ENCODE peak calls at places on chromosomes 13 and 19, in five cellular contexts. U is NB4, M is fibroblast of pulmonary artery, D is RWPE1, X is lower leg skin. O is an unnamed sample.
A peak's percentile ranks its signal among the peaks of the same experiment; 100 is the strongest.

GRCh38 chr19:42281175-42282035 is 12.4 kb downstream of the CIC start:
- DNase-seq in U (peak; percentile 67), M (peak; percentile 61), X (peak; percentile 96), D (peak; percentile 56), O (peak; percentile 41)

GRCh38 chr19:46015961-46016425 is 6.9 kb downstream of the PGLYRP1 start:
- DNase-seq in M (no peak), U (peak; percentile 7), X (no peak), D (no peak), O (no peak)

GRCh38 chr13:42820450-42820849 is 39.1 kb downstream of the FAM216B start:
- DNase-seq in M (peak; percentile 63), D (no peak), X (no peak), U (no peak), O (no peak)

GRCh38 chr13:36715841-36716240 is 42.0 kb downstream of the SERTM1 start:
- DNase-seq in M (no peak), X (no peak), U (no peak), D (no peak), O (no peak)

GRCh38 chr19:31110331-31110730 is 238.9 kb downstream of the TSHZ3 start:
- DNase-seq in X (no peak), D (no peak), M (peak; percentile 65), U (peak; percentile 16), O (peak; percentile 65)

GRCh38 chr19:55146648-55147218 is 2.3 kb downstream of the TNNT1 start:
- DNase-seq in D (peak; percentile 67), M (no peak), X (no peak), U (peak; percentile 24), O (no peak)

GRCh38 chr13:67278230-67278629 is 48.1 kb upstream of the PCDH9 start:
- DNase-seq in U (no peak), D (no peak), M (peak; percentile 95), X (no peak), O (peak; percentile 46)

GRCh38 chr19:44684892-44685847 is 13.8 kb upstream of the CEACAM16 start:
- DNase-seq in X (no peak), D (peak; percentile 47), M (peak; percentile 94), U (peak; percentile 43), O (peak; percentile 98)

GRCh38 chr19:15550847-15551182 is 42.5 kb downstream of the CYP4F22 start:
- DNase-seq in D (no peak), U (no peak), X (no peak), M (no peak), O (no peak)

GRCh38 chr13:114124921-114125320 is 7.5 kb downstream of the RASA3 start:
- DNase-seq in U (peak; percentile 84), X (no peak), M (peak; percentile 66), D (no peak), O (peak; percentile 72)

GRCh38 chr13:74866151-74866550 is 615.8 kb downstream of the TBC1D4 start:
- DNase-seq in U (no peak), M (peak; percentile 12), X (no peak), D (no peak), O (no peak)

GRCh38 chr19:49818691-49819331 is 722 bp downstream of the MED25 start:
- DNase-seq in D (no peak), X (peak; percentile 86), U (no peak), M (no peak), O (peak; percentile 28)

GRCh38 chr13:48576448-48576993 is 43.6 kb upstream of the RCBTB2 start:
- DNase-seq in X (no peak), U (no peak), D (no peak), M (no peak), O (no peak)

GRCh38 chr19:30406220-30406944 is 34.2 kb downstream of the ZNF536 start:
- DNase-seq in U (peak; percentile 11), M (no peak), X (peak; percentile 68), D (no peak), O (no peak)

GRCh38 chr19:55116232-55117062 is 990 bp downstream of the PPP1R12C start:
- DNase-seq in X (peak; percentile 95), D (peak; percentile 57), M (peak; percentile 71), U (peak; percentile 52), O (peak; percentile 64)

GRCh38 chr19:7868671-7869452 is 5.3 kb downstream of the PRR36 start:
- DNase-seq in U (peak; percentile 96), X (peak; percentile 94), M (peak; percentile 62), D (peak; percentile 76), O (peak; percentile 72)

GRCh38 chr19:1168877-1169791 is 4.9 kb downstream of the SBNO2 start:
- DNase-seq in U (no peak), M (peak; percentile 46), D (peak; percentile 86), X (peak; percentile 89), O (peak; percentile 87)

GRCh38 chr13:83879431-83880171 is 2.7 kb downstream of the SLITRK1 start:
- DNase-seq in M (no peak), U (no peak), X (peak; percentile 58), D (no peak), O (no peak)

GRCh38 chr19:38781058-38781457 is 7.7 kb upstream of the LGALS7 start:
- DNase-seq in M (no peak), X (no peak), D (no peak), U (no peak), O (no peak)

GRCh38 chr13:50400930-50401553 is 385.8 kb downstream of the KCNRG start:
- DNase-seq in X (no peak), D (peak; percentile 48), M (peak; percentile 84), U (no peak), O (peak; percentile 47)

GRCh38 chr13:25281193-25281936 is 5.9 kb downstream of the MTMR6 start:
- DNase-seq in U (no peak), D (no peak), M (no peak), X (no peak), O (no peak)

GRCh38 chr13:98368019-98368418 is 190.9 kb upstream of the RNF113B start:
- DNase-seq in D (no peak), X (no peak), M (no peak), U (no peak), O (peak; percentile 80)

DNA sequence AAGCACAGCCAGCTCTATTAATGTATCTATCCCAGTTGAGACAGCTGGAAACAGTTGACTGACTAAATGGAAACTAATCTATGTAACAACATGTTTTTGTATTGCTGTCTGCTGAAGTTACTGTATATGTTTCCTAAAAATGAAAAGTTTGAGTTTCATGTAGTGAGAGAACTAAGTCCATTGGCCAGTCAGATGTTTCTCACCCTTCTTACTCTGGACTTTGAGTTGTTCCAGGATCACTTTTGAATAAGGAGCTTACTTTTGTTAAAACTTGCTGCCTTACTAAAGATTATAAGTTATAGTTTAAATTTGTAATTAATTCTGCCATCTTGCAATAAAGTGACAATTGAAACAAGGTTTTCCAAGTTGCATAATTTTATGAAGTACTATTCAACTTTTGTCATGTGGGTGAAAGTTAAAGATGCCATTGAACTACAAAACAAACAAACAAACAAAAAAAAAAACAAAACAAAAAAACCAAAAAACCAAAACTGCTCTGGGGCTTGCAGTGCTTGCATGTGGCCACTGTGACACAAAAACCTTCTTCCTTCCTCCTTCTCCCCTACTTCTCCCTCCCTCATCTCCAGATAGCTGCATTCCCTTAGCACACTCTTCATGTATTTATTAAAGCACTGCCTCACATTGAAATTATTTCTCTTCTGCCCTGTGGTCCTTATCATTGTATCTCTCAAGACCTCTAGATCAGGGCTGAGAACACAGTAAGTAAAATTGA is 15.3 kb downstream of the WDFY2 start:
- DNase-seq in D (no peak), X (no peak), U (peak; percentile 49), M (no peak), O (no peak)
- TF ChIP-seq CTCF in D (no peak), X (no peak), U (peak; percentile 21), M (no peak), O (no peak)

DNA sequence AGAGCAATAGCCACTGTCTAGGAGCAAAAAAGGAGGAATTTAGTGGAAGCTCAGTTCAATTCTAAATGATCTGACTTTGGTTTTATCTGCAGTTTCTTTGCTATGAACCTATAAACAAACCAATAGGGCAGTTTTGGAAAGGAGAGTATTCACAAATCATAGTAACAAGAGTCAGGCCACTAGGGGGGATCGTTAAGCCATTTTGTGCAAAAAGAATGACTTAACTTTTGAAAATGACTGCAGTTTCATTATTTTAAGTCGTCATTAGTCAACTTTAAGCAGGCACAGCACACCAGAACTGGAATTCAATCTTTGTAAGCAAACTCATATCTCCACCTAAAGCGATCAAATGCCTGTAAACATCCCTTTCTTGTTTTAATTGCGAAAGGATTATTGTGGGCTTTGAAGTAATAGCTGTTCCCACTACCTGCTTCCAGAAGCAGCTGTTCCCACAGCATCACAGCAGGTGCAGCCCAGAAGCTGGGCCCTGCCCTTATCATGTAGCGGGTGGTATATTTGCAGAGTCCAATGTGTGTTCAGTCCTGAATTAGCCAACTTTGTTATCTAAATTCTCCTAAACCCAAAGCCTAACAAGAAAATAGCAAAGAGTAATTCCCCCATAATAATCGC is 51.5 kb downstream of the SOX21 start:
- DNase-seq in X (no peak), U (peak; percentile 18), D (no peak), M (peak; percentile 33), O (peak; percentile 39)
- TF ChIP-seq CTCF in X (no peak), U (peak; percentile 26), D (no peak), M (peak; percentile 47), O (peak; percentile 42)

DNA sequence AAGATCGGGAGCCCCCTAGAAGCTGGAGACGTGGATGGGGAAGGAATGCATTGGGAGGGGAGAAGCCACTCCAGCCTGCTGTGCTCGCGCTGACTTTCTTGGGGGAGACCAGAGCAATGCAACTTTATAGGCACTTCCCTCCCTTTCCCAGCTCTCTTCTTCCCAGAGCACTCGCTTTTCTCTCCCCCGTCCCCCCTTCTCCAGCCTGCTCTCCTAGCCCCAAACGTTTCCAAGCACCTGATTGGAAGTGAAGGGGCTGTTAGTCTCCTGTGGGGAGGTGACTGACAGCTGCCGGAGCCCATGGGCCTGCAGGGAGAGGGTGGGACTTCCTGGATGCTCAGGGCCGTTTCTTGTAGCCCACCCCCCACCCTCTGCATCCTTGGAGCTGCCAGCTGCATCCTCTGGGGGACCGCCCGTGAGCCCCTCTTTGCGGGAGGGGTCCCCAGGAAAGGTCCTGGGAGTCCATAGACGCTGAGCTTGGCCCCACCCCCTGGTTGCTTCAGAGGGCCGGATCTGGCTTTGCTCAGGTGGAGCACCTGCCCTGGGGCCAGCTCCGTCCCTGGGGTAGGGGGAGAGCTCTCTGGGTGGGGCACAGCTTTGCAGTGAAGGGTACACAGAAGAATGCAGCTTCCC is 2.5 kb downstream of the HDGFL2 start:
- DNase-seq in D (peak; percentile 59), X (no peak), U (no peak), M (peak; percentile 67), O (peak; percentile 63)
- TF ChIP-seq CTCF in D (no peak), X (no peak), U (no peak), M (no peak), O (no peak)

GRCh38 chr13:60613080-60613479 is 216.1 kb downstream of the TDRD3 start:
- DNase-seq in U (no peak), X (no peak), D (no peak), M (no peak), O (no peak)

GRCh38 chr13:60620611-60621395 is 223.8 kb downstream of the TDRD3 start:
- DNase-seq in U (no peak), M (no peak), D (no peak), X (no peak), O (no peak)

GRCh38 chr13:60619461-60619860 is 222.4 kb downstream of the TDRD3 start:
- DNase-seq in M (no peak), D (no peak), U (peak; percentile 43), X (no peak), O (no peak)

GRCh38 chr13:60623131-60623530 is 226.1 kb downstream of the TDRD3 start:
- DNase-seq in U (no peak), X (no peak), D (no peak), M (no peak), O (no peak)

GRCh38 chr13:60617863-60618733 is 221.1 kb downstream of the TDRD3 start:
- DNase-seq in D (peak; percentile 2), M (peak; percentile 58), X (no peak), U (peak; percentile 20), O (peak; percentile 29)
- TF ChIP-seq CTCF in D (no peak), M (peak; percentile 51), X (no peak), U (peak; percentile 17), O (peak; percentile 46)

GRCh38 chr19:17605761-17606745 is 50.6 kb downstream of the COLGALT1 start:
- DNase-seq in M (peak; percentile 80), D (peak; percentile 97), X (peak; percentile 93), U (peak; percentile 84), O (peak; percentile 70)
- TF ChIP-seq CTCF in M (peak; percentile 19), D (peak; percentile 67), X (no peak), U (peak; percentile 75), O (peak; percentile 45)

GRCh38 chr13:102948006-102948405 is 102.2 kb downstream of the ERCC5 start:
- DNase-seq in X (no peak), U (no peak), D (no peak), M (peak; percentile 16), O (no peak)
- TF ChIP-seq CTCF in X (no peak), U (no peak), D (no peak), M (no peak), O (no peak)

O was measured in fibroblast of villous mesenchyme.